ENCODE peak calls at places on chromosomes 4 and X, in seven cellular contexts. One of them, this sample, is unnamed.

GRCh38 chrX:51182545-51182944 is 150.1 kb upstream of the NUDT10 start:
- DNase-seq in fibroblast of the conjunctiva: no peak
- DNase-seq in GM04504: no peak
- DNase-seq in Panc1: no peak
- DNase-seq in EL: no peak
- DNase-seq in germinal center: peak; percentile 2
- DNase-seq in B cell: no peak
- DNase-seq in this sample: no peak

GRCh38 chr4:84855774-84856173 is 110.7 kb downstream of the WDFY3 start:
- DNase-seq in GM04504: no peak
- DNase-seq in Panc1: no peak
- DNase-seq in fibroblast of the conjunctiva: no peak
- DNase-seq in germinal center: no peak
- DNase-seq in B cell: no peak
- DNase-seq in EL: no peak
- DNase-seq in this sample: no peak

GRCh38 chr4:68338625-68339024 is 11.3 kb downstream of the YTHDC1 start:
- DNase-seq in EL: no peak
- DNase-seq in GM04504: no peak
- DNase-seq in Panc1: no peak
- DNase-seq in fibroblast of the conjunctiva: no peak
- DNase-seq in germinal center: no peak
- DNase-seq in B cell: no peak
- DNase-seq in this sample: no peak

GRCh38 chr4:139018501-139018900 is 2.9 kb downstream of the NOCT start:
- DNase-seq in fibroblast of the conjunctiva: no peak
- DNase-seq in EL: no peak
- DNase-seq in Panc1: no peak
- DNase-seq in B cell: no peak
- DNase-seq in GM04504: no peak
- DNase-seq in germinal center: no peak
- DNase-seq in this sample: no peak

GRCh38 chrX:47723689-47724088 is 64.7 kb upstream of the UXT start:
- DNase-seq in fibroblast of the conjunctiva: no peak
- DNase-seq in B cell: peak; percentile 4
- DNase-seq in EL: no peak
- DNase-seq in GM04504: no peak
- DNase-seq in Panc1: no peak
- DNase-seq in germinal center: no peak
- DNase-seq in this sample: no peak

GRCh38 chrX:41265615-41266014 is 68.3 kb upstream of the DDX3X start:
- DNase-seq in GM04504: peak; percentile 64
- DNase-seq in Panc1: no peak
- DNase-seq in germinal center: peak; percentile 8
- DNase-seq in B cell: peak; percentile 72
- DNase-seq in EL: no peak
- DNase-seq in fibroblast of the conjunctiva: no peak
- DNase-seq in this sample: peak; percentile 45

GRCh38 chr4:57103051-57103450 is 7.1 kb downstream of the IGFBP7 start:
- DNase-seq in fibroblast of the conjunctiva: no peak
- DNase-seq in B cell: no peak
- DNase-seq in germinal center: no peak
- DNase-seq in GM04504: no peak
- DNase-seq in Panc1: no peak
- DNase-seq in EL: peak; percentile 43
- DNase-seq in this sample: peak; percentile 18

GRCh38 chr4:148716361-148717063 is 274.3 kb upstream of the NR3C2 start:
- DNase-seq in germinal center: no peak
- DNase-seq in fibroblast of the conjunctiva: no peak
- DNase-seq in B cell: no peak
- DNase-seq in EL: no peak
- DNase-seq in Panc1: no peak
- DNase-seq in GM04504: no peak
- DNase-seq in this sample: no peak

GRCh38 chrX:51922561-51922960 is 29.1 kb downstream of the MAGED1 start:
- DNase-seq in fibroblast of the conjunctiva: no peak
- DNase-seq in Panc1: no peak
- DNase-seq in GM04504: no peak
- DNase-seq in EL: no peak
- DNase-seq in B cell: no peak
- DNase-seq in germinal center: no peak
- DNase-seq in this sample: no peak